ENCODE peak calls at places on chromosomes 4 and X, in six cellular contexts. D is tibial artery, R is astrocyte, W is neural progenitor cell, O is tibial nerve, G is thoracic aorta. J is an unnamed sample. For H3K36me3 and H3K27me3, the result is how much of the 10 kb centered on the place peaks cover.

GRCh38 chrX:12138366-12139313 is at the start of gene FRMPD4:
- DNase-seq in D (no peak), R (no peak), W (peak), O (no peak), G (no peak), J (peak)

GRCh38 chr4:183670251-183670650 is 11.2 kb downstream of the TRAPPC11 start:
- DNase-seq in D (no peak), R (no peak), W (no peak), O (no peak), G (no peak), J (no peak)

GRCh38 chr4:30847157-30847556 is 127.0 kb downstream of the PCDH7 start:
- DNase-seq in D (no peak), R (no peak), W (peak), O (no peak), G (no peak), J (no peak)

GRCh38 chrX:43556207-43556606 is 99.9 kb upstream of the MAOA start:
- DNase-seq in D (no peak), R (no peak), W (no peak), O (no peak), G (no peak), J (no peak)

GRCh38 chr4:69383281-69383680 is 103.0 kb downstream of the UGT2B28 start:
- DNase-seq in D (no peak), R (no peak), W (no peak), O (no peak), G (no peak), J (no peak)

GRCh38 chrX:140091276-140091886 is 126.1 kb upstream of the CXorf66 start:
- DNase-seq in D (no peak), R (no peak), W (peak), O (no peak), G (no peak), J (peak)

GRCh38 chr4:168604496-168605373 is 107.9 kb downstream of the PALLD start:
- DNase-seq in D (no peak), R (peak), W (peak), O (no peak), G (no peak), J (no peak)

GRCh38 chrX:119181491-119181890 is 53.9 kb upstream of the KIAA1210 start:
- DNase-seq in D (no peak), R (no peak), W (peak), O (no peak), G (no peak), J (no peak)

GRCh38 chr4:61805979-61806378 is 605.9 kb downstream of the ADGRL3 start:
- DNase-seq in D (no peak), R (peak), W (no peak), O (no peak), G (no peak), J (no peak)

GRCh38 chr4:57075353-57075752 is 34.8 kb downstream of the IGFBP7 start:
- DNase-seq in D (no peak), R (no peak), W (no peak), O (no peak), G (no peak), J (no peak)

GRCh38 chr4:184310171-184310567 is 92.5 kb upstream of the ENPP6 start:
- DNase-seq in D (no peak), R (no peak), W (no peak), O (no peak), G (no peak), J (peak)

GRCh38 chrX:10617964-10618342 is 2.4 kb downstream of the MID1 start:
- DNase-seq in D (no peak), R (peak), W (no peak), O (no peak), G (no peak), J (no peak)

GRCh38 chrX:13153796-13154195 is 109.4 kb upstream of the FAM9C start:
- DNase-seq in D (peak), R (peak), W (no peak), O (no peak), G (no peak), J (no peak)

DNA sequence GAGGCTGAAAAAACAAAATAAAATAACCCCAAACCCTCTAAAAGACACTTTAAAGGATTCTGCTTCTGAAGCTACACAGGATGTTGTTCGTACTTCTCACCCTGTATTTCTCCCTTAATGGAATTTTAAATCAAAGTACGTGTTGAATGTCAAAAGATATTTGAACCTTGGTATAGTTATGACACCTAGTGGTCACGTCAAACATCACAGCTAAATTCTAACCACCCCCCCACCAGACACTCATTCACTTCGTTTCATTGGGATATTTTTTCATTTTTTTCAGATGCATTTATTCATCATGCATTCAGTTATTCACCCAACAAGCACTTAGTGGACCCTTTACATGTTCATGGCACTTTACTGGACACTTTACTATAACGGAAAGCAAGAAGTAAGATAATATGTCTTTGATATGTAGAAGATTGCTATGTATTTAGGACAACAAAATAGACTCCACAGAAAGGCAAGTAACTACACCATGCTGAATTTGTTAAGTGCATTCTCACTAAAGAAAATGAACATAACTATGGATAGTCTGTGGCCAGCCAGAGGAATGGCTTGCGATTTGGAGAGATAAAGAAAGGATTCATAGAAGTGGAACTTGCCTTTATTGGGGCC is 62.5 kb upstream of the GPR174 start:
- DNase-seq in D (no peak), R (no peak), W (peak), O (peak), G (no peak), J (peak)
- H3K4me3 ChIP-seq in D (no peak), R (no peak), W (no peak), O (no peak), G (no peak), J (no peak)

GRCh38 chr4:48554606-48555005 is 64.6 kb downstream of the ZAR1 start:
- DNase-seq in D (no peak), R (no peak), W (peak), O (no peak), G (no peak), J (no peak)

GRCh38 chr4:48558026-48558425 is 68.0 kb downstream of the ZAR1 start:
- DNase-seq in D (no peak), R (no peak), W (no peak), O (no peak), G (no peak), J (no peak)

GRCh38 chr4:48556268-48556667 is 66.2 kb downstream of the ZAR1 start:
- DNase-seq in D (no peak), R (no peak), W (no peak), O (no peak), G (no peak), J (no peak)

GRCh38 chr4:48553720-48554119 is 63.7 kb downstream of the ZAR1 start:
- DNase-seq in D (no peak), R (no peak), W (no peak), O (no peak), G (no peak), J (no peak)

DNA sequence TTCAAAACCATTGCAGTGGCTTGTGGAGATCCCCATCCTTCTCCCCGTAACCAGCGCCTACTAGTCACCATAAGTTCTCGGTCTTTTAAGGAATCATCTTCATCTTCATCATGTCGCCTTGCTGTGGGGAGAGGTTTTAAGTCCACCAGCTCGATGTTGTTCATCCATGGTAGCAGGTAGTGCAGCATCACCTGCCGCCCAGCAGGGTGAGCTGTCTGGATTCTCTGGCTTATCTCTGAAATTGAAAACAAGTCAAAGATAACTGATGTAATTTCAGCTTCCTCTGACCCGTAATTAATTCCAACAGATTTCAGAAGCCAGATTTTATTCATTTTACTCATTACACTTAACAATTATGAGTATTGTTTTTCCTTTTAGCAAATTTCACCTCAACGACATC is 67.4 kb downstream of the ZAR1 start:
- DNase-seq in D (no peak), R (no peak), W (no peak), O (no peak), G (no peak), J (no peak)
- H3K36me3 ChIP-seq in D (half or more), R (under half), W (under half), O (half or more), G (under half), J (under half)

GRCh38 chr4:110619401-110620247 is 3.3 kb downstream of the PITX2 start:
- DNase-seq in D (no peak), R (no peak), W (peak), O (no peak), G (no peak), J (no peak)
- H3K27me3 ChIP-seq in D (half or more), R (half or more), W (half or more), O (under half), G (half or more), J (under half)

GRCh38 chrX:23389196-23389792 is 54.6 kb downstream of the PTCHD1 start:
- DNase-seq in D (no peak), R (no peak), W (no peak), O (no peak), G (no peak), J (no peak)

GRCh38 chrX:23394421-23394820 is 59.8 kb downstream of the PTCHD1 start:
- DNase-seq in D (no peak), R (peak), W (no peak), O (no peak), G (no peak), J (no peak)

GRCh38 chrX:23387826-23388225 is 53.2 kb downstream of the PTCHD1 start:
- DNase-seq in D (no peak), R (no peak), W (no peak), O (no peak), G (no peak), J (no peak)

GRCh38 chrX:23392195-23392594 is 57.5 kb downstream of the PTCHD1 start:
- DNase-seq in D (no peak), R (no peak), W (no peak), O (no peak), G (no peak), J (no peak)

DNA sequence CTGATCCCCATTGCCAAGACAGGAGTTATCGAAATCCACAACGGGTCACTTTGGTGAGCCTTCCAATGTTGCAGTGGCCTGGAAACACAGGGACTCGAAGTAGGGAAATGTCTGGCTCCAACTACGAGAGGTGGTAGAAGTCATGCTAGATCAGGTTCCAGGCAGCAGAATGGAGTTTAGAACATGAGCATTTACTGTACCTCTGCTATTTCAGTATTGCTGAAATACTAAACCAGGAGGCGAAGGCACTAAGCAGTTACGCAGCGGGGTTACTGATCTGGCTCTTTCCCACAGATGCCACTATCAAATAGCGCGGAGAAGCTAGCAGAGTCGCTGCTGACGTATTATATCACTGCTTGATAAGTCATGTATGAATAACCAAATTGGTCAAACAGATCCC is 56.3 kb downstream of the PTCHD1 start:
- DNase-seq in D (no peak), R (no peak), W (no peak), O (no peak), G (no peak), J (no peak)
- H3K4me3 ChIP-seq in D (no peak), R (no peak), W (no peak), O (no peak), G (no peak), J (no peak)

GRCh38 chrX:41198410-41198809 is 113.2 kb downstream of the USP9X start:
- DNase-seq in D (no peak), R (no peak), W (no peak), O (no peak), G (no peak), J (no peak)

GRCh38 chrX:41189156-41189555 is 103.9 kb downstream of the USP9X start:
- DNase-seq in D (no peak), R (no peak), W (no peak), O (no peak), G (no peak), J (no peak)

DNA sequence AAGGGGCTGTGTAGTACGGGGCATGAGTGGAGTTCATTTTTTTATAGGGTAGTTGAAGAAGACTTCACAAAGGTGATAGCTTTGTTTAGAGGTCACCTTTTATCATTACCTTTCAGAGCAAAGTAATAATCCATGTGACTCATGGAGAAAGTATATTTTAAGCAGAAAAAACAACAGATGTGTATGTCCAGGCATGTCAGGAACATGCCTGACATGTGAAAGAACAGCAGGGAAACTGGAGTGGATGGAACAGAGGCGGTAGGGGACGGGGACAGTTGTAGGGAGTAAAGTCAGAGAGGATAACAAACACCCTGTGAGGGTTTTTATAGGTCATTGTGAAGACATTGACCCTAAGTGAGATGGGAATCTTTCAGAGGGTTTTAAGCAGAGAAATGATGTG is 107.6 kb downstream of the USP9X start:
- DNase-seq in D (no peak), R (no peak), W (no peak), O (no peak), G (no peak), J (no peak)
- H3K36me3 ChIP-seq in D (under half), R (under half), W (under half), O (under half), G (under half), J (under half)

DNA sequence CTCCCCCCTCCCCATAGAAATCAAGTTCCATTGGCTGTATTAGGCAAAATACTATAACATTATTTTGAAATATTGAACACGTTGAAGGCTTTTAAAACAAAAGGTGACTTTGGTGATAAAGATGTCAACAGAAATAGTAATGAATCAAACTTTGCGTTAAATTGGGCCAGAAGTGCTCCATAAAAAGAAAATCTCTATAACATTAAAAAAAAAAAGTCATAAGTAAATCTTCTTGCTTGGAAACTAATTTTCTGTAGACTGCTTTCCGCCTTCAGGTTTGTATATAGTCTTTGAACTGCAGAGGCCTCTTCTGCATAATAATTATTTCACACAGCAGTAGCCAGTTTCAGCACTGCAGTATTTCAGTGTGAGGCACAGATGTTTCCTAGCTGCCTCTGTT is 158.8 kb downstream of the KDM6A start:
- DNase-seq in D (no peak), R (no peak), W (no peak), O (no peak), G (no peak), J (no peak)
- H3K27me3 ChIP-seq in D (under half), R (under half), W (under half), O (under half), G (under half), J (under half)